ENCODE peak calls at places on chromosomes 4 and X, in eight cellular contexts. R is heart left ventricle, T is heart right ventricle, Y is suprapubic skin, G is OCI-LY7, V is transverse colon, W is fibroblast of lung, S is right atrium auricular region. H is an unnamed sample.

GRCh38 chrX:101759000-101759399 is 99.3 kb upstream of the ARMCX2 start:
- DNase-seq in Y (no peak), V (no peak), G (peak; percentile 38), W (peak; percentile 51), T (no peak), R (peak; percentile 15), S (no peak), H (peak; percentile 49)

GRCh38 chr4:141711211-141711610 is 74.8 kb downstream of the IL15 start:
- DNase-seq in S (no peak), V (no peak), R (no peak), T (no peak), W (peak; percentile 69), G (no peak), Y (no peak), H (no peak)

GRCh38 chr4:138095378-138095777 is 146.8 kb downstream of the SLC7A11 start:
- DNase-seq in W (no peak), Y (no peak), V (no peak), S (no peak), R (no peak), G (no peak), T (no peak), H (no peak)

GRCh38 chr4:55853484-55854046 is at the start of gene EXOC1:
- DNase-seq in Y (peak; percentile 100), R (peak; percentile 98), W (peak; percentile 96), S (peak; percentile 99), T (peak; percentile 99), V (peak; percentile 100), G (peak; percentile 97), H (peak; percentile 100)

GRCh38 chrX:104335765-104336164 is 81.0 kb upstream of the ESX1 start:
- DNase-seq in R (no peak), G (no peak), Y (no peak), V (no peak), T (no peak), S (no peak), W (peak; percentile 69), H (no peak)

GRCh38 chr4:185143596-185143969 is 517 bp downstream of the SLC25A4 start:
- DNase-seq in V (peak; percentile 58), T (peak; percentile 72), W (peak; percentile 27), R (peak; percentile 79), Y (no peak), G (peak; percentile 56), S (no peak), H (peak; percentile 51)

GRCh38 chr4:188145626-188146025 is 6.4 kb downstream of the TRIML1 start:
- DNase-seq in Y (no peak), T (no peak), G (no peak), W (no peak), R (no peak), S (no peak), V (no peak), H (no peak)

GRCh38 chr4:80005863-80006262 is 67.2 kb downstream of the ANTXR2 start:
- DNase-seq in G (no peak), S (no peak), R (no peak), V (no peak), Y (no peak), T (no peak), W (no peak), H (no peak)

GRCh38 chr4:14043203-14043602 is 415.7 kb upstream of the BOD1L1 start:
- DNase-seq in R (no peak), S (no peak), Y (no peak), T (no peak), W (no peak), G (no peak), V (no peak), H (no peak)

GRCh38 chrX:15310117-15310516 is 5.3 kb downstream of the ASB11 start:
- DNase-seq in S (no peak), V (no peak), Y (no peak), G (no peak), T (no peak), W (peak; percentile 50), R (peak; percentile 61), H (peak; percentile 49)

GRCh38 chr4:7694256-7694775 is 245.3 kb downstream of the AFAP1 start:
- DNase-seq in R (no peak), V (no peak), Y (no peak), G (no peak), W (no peak), T (no peak), S (no peak), H (peak; percentile 17)

GRCh38 chrX:771536-771935 is 140.9 kb downstream of the SHOX start:
- DNase-seq in V (no peak), W (no peak), R (no peak), T (no peak), S (no peak), G (no peak), Y (no peak), H (no peak)

GRCh38 chr4:181745933-181746627 is 497.1 kb upstream of the TENM3 start:
- DNase-seq in W (no peak), Y (no peak), R (no peak), S (no peak), V (no peak), T (no peak), G (no peak), H (no peak)

GRCh38 chr4:138158746-138159297 is 83.3 kb downstream of the SLC7A11 start:
- DNase-seq in Y (no peak), R (no peak), G (no peak), S (no peak), W (peak; percentile 73), V (no peak), T (no peak), H (no peak)

GRCh38 chrX:150360331-150360730 is 2.8 kb upstream of the MAMLD1 start:
- DNase-seq in W (no peak), T (no peak), S (peak; percentile 21), Y (no peak), V (no peak), G (no peak), R (no peak), H (no peak)
- TF ChIP-seq CTCF in W (no peak), T (no peak), S (no peak), Y (no peak), V (no peak), G (no peak), R (no peak), H (no peak)

DNA sequence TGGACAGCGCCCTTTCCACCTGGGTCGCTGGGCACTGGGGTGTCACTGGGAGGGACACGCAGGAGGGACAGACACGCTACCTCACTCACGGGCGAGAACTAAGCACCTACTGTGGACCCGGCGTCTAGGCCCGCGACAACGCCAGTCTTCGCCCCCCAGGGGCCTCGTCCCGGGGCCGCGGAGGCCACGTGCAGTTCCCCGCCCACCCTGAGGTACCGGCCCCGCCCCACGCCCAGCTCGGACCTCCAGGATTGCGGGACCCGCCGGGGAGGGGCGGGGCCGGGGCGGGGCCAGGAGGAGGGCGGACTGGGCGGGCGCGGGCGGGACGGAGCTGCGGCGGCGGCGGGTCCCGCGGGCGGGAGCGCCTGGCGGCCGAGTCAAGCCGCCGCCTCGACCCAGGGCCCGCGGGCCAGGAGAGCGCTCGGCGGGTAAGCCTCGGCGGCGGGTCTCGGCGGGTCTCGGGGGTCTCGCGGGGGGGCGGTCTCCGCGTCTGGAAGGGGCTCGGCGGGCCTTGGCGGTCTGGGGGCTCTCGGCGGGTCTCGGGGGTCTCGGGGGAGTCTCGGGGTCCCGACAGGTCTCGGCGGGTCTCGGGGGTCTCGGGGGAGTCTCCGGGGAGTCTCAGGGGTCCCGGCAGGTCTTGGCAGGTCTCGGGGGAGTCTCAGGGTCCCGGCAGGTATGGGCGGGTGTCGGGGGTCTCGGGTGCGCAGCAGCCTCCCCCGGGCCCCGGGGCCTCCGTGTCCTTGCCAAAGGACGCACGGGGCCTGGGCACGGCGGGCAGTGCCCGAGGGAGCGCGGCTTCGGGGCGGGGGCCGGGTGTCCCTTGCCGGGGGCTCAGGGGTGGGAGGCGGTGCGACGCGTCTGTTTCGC is at the start of gene SH3BP2:
- DNase-seq in S (no peak), Y (peak; percentile 88), V (peak; percentile 89), T (peak; percentile 93), W (peak; percentile 54), R (peak; percentile 90), G (peak; percentile 48), H (peak; percentile 89)
- H3K4me1 ChIP-seq in S (no peaks in the 10 kb centered on the region), Y (peaks cover 59% of the 10 kb centered on the region), V (peaks cover 49% of the 10 kb centered on the region), T (peaks cover 34% of the 10 kb centered on the region), W (peaks cover 19% of the 10 kb centered on the region), R (peaks cover 74% of the 10 kb centered on the region), G (peaks cover 15% of the 10 kb centered on the region), H (peaks cover 48% of the 10 kb centered on the region)

GRCh38 chrX:47316276-47317025 is 53.9 kb upstream of the ZNF157 start:
- DNase-seq in Y (no peak), V (no peak), T (no peak), S (no peak), R (no peak), W (no peak), G (no peak), H (no peak)

GRCh38 chrX:47313056-47313455 is 57.3 kb upstream of the ZNF157 start:
- DNase-seq in V (no peak), R (no peak), W (no peak), T (no peak), Y (no peak), S (no peak), G (no peak), H (no peak)

DNA sequence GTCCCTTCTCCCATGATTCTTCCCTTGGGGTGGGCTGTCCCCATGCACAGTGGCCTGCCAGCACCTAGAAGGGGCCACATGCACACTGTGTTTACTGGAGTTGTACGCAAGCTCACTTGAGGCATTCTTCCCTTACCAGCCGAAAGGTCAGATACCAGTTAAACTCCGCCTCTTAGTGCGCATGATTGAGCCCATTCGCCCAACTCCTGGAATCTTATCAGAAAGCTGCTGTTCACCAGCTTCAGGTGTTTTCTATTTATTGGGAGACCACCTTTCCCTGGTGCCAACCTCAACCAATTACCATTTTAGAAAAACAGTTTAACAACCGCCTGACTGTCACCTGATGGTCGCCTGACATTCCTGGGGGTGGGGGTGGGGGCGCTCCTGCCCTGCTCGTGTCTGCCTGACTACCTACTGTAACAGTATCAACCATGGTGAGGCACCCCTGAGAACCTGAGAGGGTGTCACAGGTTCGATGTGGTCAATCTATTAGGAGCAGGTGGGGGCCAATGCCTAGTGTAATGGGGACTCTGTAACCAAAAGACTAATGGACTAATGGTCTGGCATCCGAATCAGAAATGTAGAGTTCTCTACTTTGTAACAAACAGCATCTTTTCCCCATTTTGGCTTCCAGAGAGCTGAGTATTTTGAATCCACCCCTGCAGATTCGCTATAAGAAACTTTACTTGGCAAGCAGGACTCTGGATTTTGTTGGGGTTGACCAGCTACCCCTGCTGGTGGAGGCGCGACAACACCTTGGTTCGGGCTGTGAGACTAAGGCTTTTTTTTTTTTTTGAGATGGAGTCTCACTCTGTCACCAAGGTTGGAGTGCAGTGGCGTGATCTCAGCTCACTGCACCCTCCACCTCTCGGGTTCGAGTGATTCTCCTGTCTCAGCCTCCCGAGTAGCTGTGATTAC is 58.3 kb upstream of the ZNF157 start:
- DNase-seq in V (peak; percentile 43), S (no peak), W (peak; percentile 72), Y (no peak), T (no peak), G (peak; percentile 48), R (peak; percentile 18), H (peak; percentile 47)
- TF ChIP-seq CTCF in V (peak; percentile 33), S (peak; percentile 45), W (peak; percentile 45), Y (no peak), T (no peak), G (peak; percentile 61), R (peak; percentile 34), H (no peak)

DNA sequence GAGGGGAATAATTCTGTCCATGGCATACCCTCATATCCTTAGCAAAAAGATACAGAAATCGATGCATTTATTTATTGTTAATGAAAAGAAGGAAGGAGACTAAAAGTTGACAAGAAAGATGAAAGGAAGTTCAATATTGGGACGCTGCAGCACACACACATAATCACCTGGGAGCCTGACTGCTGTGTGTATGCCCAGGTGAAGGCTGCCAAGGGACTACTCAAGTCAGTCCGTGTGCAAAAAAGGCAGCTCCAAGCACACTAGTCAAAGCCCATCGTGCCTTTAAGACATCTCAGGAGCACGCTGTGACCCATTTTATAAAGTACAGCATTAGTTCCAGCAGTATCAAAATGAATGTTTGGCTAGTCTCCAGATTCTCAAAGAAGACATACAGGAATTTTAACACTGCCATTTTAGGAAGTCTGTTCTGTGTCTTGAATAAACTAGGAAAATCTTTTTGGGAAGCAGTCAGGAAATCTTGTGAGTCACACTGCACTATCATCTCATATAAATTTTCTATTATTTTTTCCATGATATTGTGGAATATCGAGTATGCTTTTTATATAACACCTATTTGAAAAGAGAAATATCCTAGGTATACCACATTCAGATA is 363.9 kb downstream of the GASK1B start:
- DNase-seq in V (no peak), R (no peak), Y (no peak), G (no peak), S (no peak), T (no peak), W (no peak), H (no peak)
- H3K4me1 ChIP-seq in V (peaks cover 22% of the 10 kb centered on the region), R (no peaks in the 10 kb centered on the region), Y (no peaks in the 10 kb centered on the region), G (no peaks in the 10 kb centered on the region), S (no peaks in the 10 kb centered on the region), T (no peaks in the 10 kb centered on the region), W (no peaks in the 10 kb centered on the region), H (peaks cover 5% of the 10 kb centered on the region)

H was measured in mucosa of descending colon.